ENCODE peak calls at places on chromosome 4, in five cellular contexts. L is right lobe of liver; V is fibroblast of lung; Y is ACHN; U is activated T-helper 9 cell treated with anti-CD3 and anti-CD28 coated beads, Interleukin-2, amount 50 U/mL, for 16 hours. D is an unnamed sample.

GRCh38 chr4:7383251-7383650 is 51.5 kb downstream of the PSAPL1 start:
- DNase-seq in L (no peak), Y (no peak), U (no peak), V (no peak), D (no peak)

GRCh38 chr4:185424905-185425599 is 712 bp downstream of the UFSP2 start:
- DNase-seq in L (no peak), U (no peak), Y (no peak), V (no peak), D (no peak)

GRCh38 chr4:52576326-52576725 is 82.8 kb downstream of the USP46 start:
- DNase-seq in U (no peak), Y (no peak), V (no peak), L (no peak), D (no peak)

GRCh38 chr4:54929459-54929858 is 195.9 kb downstream of the KDR start:
- DNase-seq in Y (no peak), V (no peak), U (no peak), L (no peak), D (no peak)

GRCh38 chr4:163544407-163545038 is 50.0 kb downstream of the TMA16 start:
- DNase-seq in Y (peak), U (peak), L (peak), V (peak), D (peak)

GRCh38 chr4:169361741-169362140 is 91.0 kb upstream of the SH3RF1 start:
- DNase-seq in Y (no peak), V (no peak), L (no peak), U (no peak), D (no peak)

GRCh38 chr4:89788243-89789072 is 48.5 kb downstream of the SNCA start:
- DNase-seq in V (peak), L (no peak), U (no peak), Y (no peak), D (no peak)

GRCh38 chr4:153402366-153402765 is 57.9 kb downstream of the MND1 start:
- DNase-seq in Y (no peak), L (no peak), U (no peak), V (peak), D (no peak)

GRCh38 chr4:168183717-168184571 is 91.6 kb downstream of the ANXA10 start:
- DNase-seq in L (no peak), U (no peak), Y (peak), V (peak), D (no peak)

GRCh38 chr4:107561481-107561880 is 158.6 kb downstream of the PAPSS1 start:
- DNase-seq in U (no peak), V (peak), Y (no peak), L (no peak), D (no peak)

GRCh38 chr4:53500552-53500951 is 90.7 kb downstream of the LNX1 start:
- DNase-seq in Y (no peak), V (no peak), L (no peak), U (no peak), D (no peak)

GRCh38 chr4:77202491-77202890 is 45.5 kb downstream of the CCNG2 start:
- DNase-seq in V (no peak), L (no peak), Y (no peak), U (no peak), D (no peak)

GRCh38 chr4:59818656-59819055 is 1381.5 kb upstream of the ADGRL3 start:
- DNase-seq in Y (peak), V (peak), U (no peak), L (no peak), D (no peak)

GRCh38 chr4:169810325-169811323 is 52.9 kb upstream of the HPF1 start:
- DNase-seq in L (no peak), Y (peak), U (no peak), V (peak), D (no peak)

GRCh38 chr4:57055873-57056272 is 54.3 kb downstream of the IGFBP7 start:
- DNase-seq in U (no peak), L (no peak), V (no peak), Y (no peak), D (no peak)

GRCh38 chr4:183757105-183757504 is 98.0 kb downstream of the TRAPPC11 start:
- DNase-seq in V (peak), L (no peak), Y (no peak), U (no peak), D (no peak)

GRCh38 chr4:152936446-152937279 is 540 bp downstream of the FHDC1 start:
- DNase-seq in L (no peak), V (peak), Y (peak), U (no peak), D (peak)